ENCODE peak calls at places on chromosomes 3 and 15, in five cellular contexts. E, D, I, A and X are unnamed samples.
A peak's percentile ranks its signal among the peaks of the same experiment; 100 is the strongest.

GRCh38 chr15:62301993-62302665 is 137.0 kb upstream of the C2CD4B start:
- DNase-seq in E (no peak), D (no peak), I (no peak), A (no peak), X (no peak)

GRCh38 chr3:139122612-139123011 is 77.9 kb upstream of the PRR23C start:
- DNase-seq in E (no peak), D (no peak), I (no peak), A (no peak), X (no peak)

GRCh38 chr15:78225783-78226541 is 8.4 kb downstream of the ACSBG1 start:
- DNase-seq in E (no peak), D (no peak), I (no peak), A (no peak), X (no peak)

GRCh38 chr3:43883729-43884396 is 193.1 kb downstream of the ABHD5 start:
- DNase-seq in E (no peak), D (no peak), I (no peak), A (no peak), X (no peak)

GRCh38 chr3:181948286-181948685 is 236.6 kb downstream of the SOX2 start:
- DNase-seq in E (no peak), D (no peak), I (no peak), A (no peak), X (no peak)

GRCh38 chr3:49844464-49845183 is 11.7 kb downstream of the TRAIP start:
- DNase-seq in E (no peak), D (no peak), I (no peak), A (no peak), X (no peak)

GRCh38 chr15:83305696-83306291 is 21.3 kb upstream of the BNC1 start:
- DNase-seq in E (no peak), D (no peak), I (peak; percentile 33), A (no peak), X (peak; percentile 59)

GRCh38 chr3:30097022-30097650 is 509.3 kb upstream of the TGFBR2 start:
- DNase-seq in E (no peak), D (no peak), I (no peak), A (no peak), X (no peak)

GRCh38 chr3:56775931-56776461 is 25.8 kb downstream of the ARHGEF3 start:
- DNase-seq in E (no peak), D (no peak), I (no peak), A (no peak), X (no peak)

GRCh38 chr3:49021813-49022720 is at the start of gene NDUFAF3:
- DNase-seq in E (peak; percentile 94), D (peak; percentile 85), I (peak; percentile 89), A (peak; percentile 82), X (peak; percentile 97)

GRCh38 chr3:118000219-118000618 is 1034.4 kb downstream of the IGSF11 start:
- DNase-seq in E (no peak), D (no peak), I (no peak), A (no peak), X (no peak)

GRCh38 chr3:149784064-149784704 is 8.2 kb downstream of the ANKUB1 start:
- DNase-seq in E (no peak), D (no peak), I (peak; percentile 23), A (no peak), X (no peak)